ENCODE peak calls at places on chromosomes 11 and 22, in seven cellular contexts. H, L, V, Y, I, U and X are unnamed samples.
A peak's percentile ranks its signal among the peaks of the same experiment; 100 is the strongest.

GRCh38 chr11:104893876-104894275 is 4.4 kb downstream of the CASP12 start:
- DNase-seq in H (no peak), L (no peak), V (no peak), Y (no peak), I (no peak), U (no peak), X (no peak)

GRCh38 chr11:92401507-92401906 is 176.9 kb downstream of the FAT3 start:
- DNase-seq in H (no peak), L (no peak), V (no peak), Y (no peak), I (no peak), U (no peak), X (no peak)

GRCh38 chr11:86726118-86726748 is 53.8 kb upstream of the ME3 start:
- DNase-seq in H (no peak), L (no peak), V (no peak), Y (no peak), I (no peak), U (no peak), X (no peak)

GRCh38 chr11:44793350-44794090 is 66.8 kb downstream of the TSPAN18 start:
- DNase-seq in H (peak; percentile 75), L (no peak), V (no peak), Y (no peak), I (no peak), U (no peak), X (no peak)

GRCh38 chr11:12472401-12473065 is 95.2 kb downstream of the PARVA start:
- DNase-seq in H (peak; percentile 30), L (no peak), V (peak; percentile 47), Y (no peak), I (no peak), U (no peak), X (no peak)

GRCh38 chr11:121914508-121914907 is 201.5 kb downstream of the BLID start:
- DNase-seq in H (no peak), L (no peak), V (no peak), Y (no peak), I (no peak), U (no peak), X (no peak)

GRCh38 chr11:61627831-61628753 is 47.2 kb upstream of the SYT7 start:
- DNase-seq in H (peak; percentile 82), L (peak; percentile 65), V (peak; percentile 54), Y (peak; percentile 71), I (peak; percentile 68), U (peak; percentile 77), X (no peak)

GRCh38 chr11:104968365-104968855 is at the start of gene CASP4:
- DNase-seq in H (peak; percentile 87), L (peak; percentile 45), V (no peak), Y (peak; percentile 55), I (no peak), U (peak; percentile 53), X (no peak)

GRCh38 chr11:2290351-2290841 is 11.3 kb downstream of the C11orf21 start:
- DNase-seq in H (no peak), L (no peak), V (no peak), Y (no peak), I (peak; percentile 39), U (no peak), X (no peak)

GRCh38 chr11:12673601-12673923 is 659 bp upstream of the TEAD1 start:
- DNase-seq in H (no peak), L (no peak), V (no peak), Y (no peak), I (no peak), U (no peak), X (no peak)

GRCh38 chr11:45473491-45473890 is 187.3 kb upstream of the SYT13 start:
- DNase-seq in H (no peak), L (no peak), V (no peak), Y (no peak), I (no peak), U (no peak), X (no peak)

GRCh38 chr11:120142072-120142423 is 4.1 kb upstream of the TRIM29 start:
- DNase-seq in H (no peak), L (peak; percentile 26), V (no peak), Y (no peak), I (no peak), U (no peak), X (no peak)

GRCh38 chr11:9142732-9143131 is 51.3 kb upstream of the SCUBE2 start:
- DNase-seq in H (no peak), L (no peak), V (no peak), Y (no peak), I (no peak), U (no peak), X (no peak)

GRCh38 chr22:25482868-25483639 is 81.4 kb upstream of the GRK3 start:
- DNase-seq in H (no peak), L (no peak), V (no peak), Y (peak; percentile 63), I (no peak), U (no peak), X (no peak)

GRCh38 chr22:24947881-24948280 is 1.4 kb upstream of the LHFPL7 start:
- DNase-seq in H (no peak), L (no peak), V (no peak), Y (no peak), I (no peak), U (no peak), X (no peak)

GRCh38 chr11:134668076-134668475 is 256.0 kb upstream of the B3GAT1 start:
- DNase-seq in H (no peak), L (peak; percentile 22), V (no peak), Y (no peak), I (no peak), U (no peak), X (no peak)

GRCh38 chr11:69649576-69649900 is 8.6 kb downstream of the CCND1 start:
- DNase-seq in H (no peak), L (no peak), V (no peak), Y (no peak), I (no peak), U (no peak), X (no peak)

GRCh38 chr11:30564994-30565393 is 21.2 kb downstream of the MPPED2 start:
- DNase-seq in H (no peak), L (no peak), V (no peak), Y (no peak), I (no peak), U (no peak), X (no peak)

GRCh38 chr22:37195921-37196320 is 7.9 kb upstream of the C1QTNF6 start:
- DNase-seq in H (peak; percentile 55), L (no peak), V (no peak), Y (no peak), I (no peak), U (no peak), X (no peak)

GRCh38 chr11:102346456-102346747 is 612 bp upstream of the BIRC2 start:
- DNase-seq in H (no peak), L (no peak), V (no peak), Y (no peak), I (no peak), U (no peak), X (no peak)

GRCh38 chr11:96279421-96280290 is 63.3 kb downstream of the MAML2 start:
- DNase-seq in H (peak; percentile 44), L (no peak), V (no peak), Y (no peak), I (no peak), U (peak; percentile 46), X (no peak)
- H3K4me3 ChIP-seq in H (no peak overlapping the region), L (no peak overlapping the region), V (no peak overlapping the region), Y (no peak overlapping the region), I (no peak overlapping the region), U (no peak overlapping the region), X (no peak overlapping the region)

DNA sequence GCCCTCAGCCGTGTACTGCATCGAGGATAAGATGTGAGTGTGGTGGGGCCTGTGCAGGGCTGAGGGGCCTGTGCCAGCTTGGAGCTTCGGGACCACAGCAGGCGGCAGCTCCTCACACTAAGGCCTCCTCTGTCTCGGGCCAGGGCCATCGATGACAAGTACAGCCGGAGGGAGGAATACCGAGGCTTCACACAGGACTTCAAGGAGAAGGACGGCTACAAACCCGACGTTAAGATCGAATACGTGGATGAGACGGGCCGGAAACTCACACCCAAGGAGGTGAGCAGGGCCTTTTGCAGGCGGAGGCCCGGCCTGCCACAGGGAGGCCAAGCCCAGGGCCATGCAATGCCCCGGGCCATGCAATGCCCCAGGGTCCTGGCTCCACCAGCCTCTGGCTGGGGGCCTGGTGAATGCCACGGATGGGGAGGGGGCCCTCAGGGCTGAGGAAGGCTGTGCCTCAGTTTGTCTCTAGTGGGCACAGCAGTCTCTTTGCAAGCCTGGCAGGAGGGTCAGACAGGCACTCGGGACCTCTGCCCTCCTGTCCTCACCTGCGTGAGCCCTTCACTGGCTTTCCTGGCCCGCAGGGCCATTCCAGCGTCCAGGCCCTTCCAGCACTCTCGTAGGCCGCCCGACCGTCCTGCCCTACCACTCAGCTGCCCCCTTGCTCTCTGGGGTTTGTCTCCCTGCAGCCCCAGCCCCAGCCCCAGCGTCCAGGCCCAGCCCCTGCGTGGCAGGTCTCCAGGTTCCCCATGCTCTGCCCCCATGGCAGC is 16.3 kb downstream of the SART1 start:
- DNase-seq in H (no peak), L (no peak), V (no peak), Y (no peak), I (peak; percentile 68), U (no peak), X (no peak)
- H3K4me1 ChIP-seq in H (no peaks in the 10 kb centered on the region), L (peaks cover 1% of the 10 kb centered on the region), V (no peaks in the 10 kb centered on the region), Y (no peaks in the 10 kb centered on the region), I (no peaks in the 10 kb centered on the region), U (no peaks in the 10 kb centered on the region), X (no peaks in the 10 kb centered on the region)

GRCh38 chr22:27250418-27250817 is 551.1 kb downstream of the MN1 start:
- DNase-seq in H (no peak), L (no peak), V (no peak), Y (no peak), I (no peak), U (no peak), X (no peak)
- H3K4me3 ChIP-seq in H (no peak overlapping the region), L (no peak overlapping the region), V (no peak overlapping the region), Y (no peak overlapping the region), I (no peak overlapping the region), U (no peak overlapping the region), X (no peak overlapping the region)

GRCh38 chr11:111370270-111370901 is 8.7 kb downstream of the POU2AF1 start:
- DNase-seq in H (no peak), L (no peak), V (no peak), Y (no peak), I (no peak), U (no peak), X (no peak)
- H3K4me1 ChIP-seq in H (no peaks in the 10 kb centered on the region), L (peaks cover 3% of the 10 kb centered on the region), V (no peaks in the 10 kb centered on the region), Y (no peaks in the 10 kb centered on the region), I (no peaks in the 10 kb centered on the region), U (no peaks in the 10 kb centered on the region), X (no peaks in the 10 kb centered on the region)

DNA sequence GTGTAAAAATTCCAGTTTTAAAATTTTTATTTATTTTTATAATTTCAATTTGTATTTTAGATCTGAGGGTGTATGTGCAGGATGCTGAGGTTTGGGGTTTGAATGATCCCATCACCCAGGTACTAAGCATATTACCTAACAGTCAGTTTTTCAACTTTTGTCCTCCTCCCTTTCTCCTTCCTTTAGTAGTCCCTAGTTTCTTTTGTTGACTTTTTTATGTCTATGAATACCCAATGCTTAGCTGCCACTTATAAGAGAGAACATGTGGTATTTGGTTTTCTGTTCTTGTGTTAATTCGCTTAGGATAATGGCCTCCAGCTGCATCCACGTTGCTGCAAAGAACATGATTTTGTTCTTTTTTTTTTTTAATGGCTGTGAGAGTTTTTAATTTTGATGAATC is 35.7 kb upstream of the UCP3 start:
- DNase-seq in H (no peak), L (no peak), V (no peak), Y (no peak), I (no peak), U (no peak), X (no peak)
- H3K4me3 ChIP-seq in H (no peak overlapping the region), L (no peak overlapping the region), V (no peak overlapping the region), Y (no peak overlapping the region), I (no peak overlapping the region), U (no peak overlapping the region), X (no peak overlapping the region)

GRCh38 chr11:128506999-128507591 is 80.3 kb downstream of the ETS1 start:
- DNase-seq in H (peak; percentile 93), L (peak; percentile 77), V (peak; percentile 66), Y (peak; percentile 69), I (peak; percentile 84), U (peak; percentile 90), X (no peak)
- H3K4me1 ChIP-seq in H (peaks cover 6% of the 10 kb centered on the region), L (peaks cover 35% of the 10 kb centered on the region), V (peaks cover 31% of the 10 kb centered on the region), Y (no peaks in the 10 kb centered on the region), I (peaks cover 93% of the 10 kb centered on the region), U (peaks cover 9% of the 10 kb centered on the region), X (peaks cover 6% of the 10 kb centered on the region)